ENCODE peak calls at places on chromosome 22, in six cellular contexts. One of them, this sample, is unnamed.

GRCh38 chr22:23392420-23393121 is 187.5 kb downstream of the IGLL1 start:
- DNase-seq in effector memory CD4-positive, alpha-beta T cell: no peak
- DNase-seq in ACHN: no peak
- DNase-seq in uterus: no peak
- DNase-seq in colonic mucosa: no peak
- DNase-seq in NCI-H1105 treated with DMSO at 0.1 percent for 48 hours: no peak
- DNase-seq in this sample: no peak

GRCh38 chr22:44363214-44363979 is 50.6 kb upstream of the SHISAL1 start:
- DNase-seq in effector memory CD4-positive, alpha-beta T cell: no peak
- DNase-seq in ACHN: peak
- DNase-seq in uterus: peak
- DNase-seq in colonic mucosa: peak
- DNase-seq in NCI-H1105 treated with DMSO at 0.1 percent for 48 hours: no peak
- DNase-seq in this sample: peak

GRCh38 chr22:44202261-44202789 is 21.6 kb downstream of the PARVG start:
- DNase-seq in effector memory CD4-positive, alpha-beta T cell: no peak
- DNase-seq in ACHN: no peak
- DNase-seq in uterus: no peak
- DNase-seq in colonic mucosa: no peak
- DNase-seq in NCI-H1105 treated with DMSO at 0.1 percent for 48 hours: no peak
- DNase-seq in this sample: no peak

GRCh38 chr22:36387914-36388864 is at the start of gene MYH9:
- DNase-seq in effector memory CD4-positive, alpha-beta T cell: peak
- DNase-seq in ACHN: peak
- DNase-seq in uterus: peak
- DNase-seq in colonic mucosa: peak
- DNase-seq in NCI-H1105 treated with DMSO at 0.1 percent for 48 hours: peak
- DNase-seq in this sample: peak

GRCh38 chr22:21102659-21103267 is 57.0 kb downstream of the LRRC74B start:
- DNase-seq in effector memory CD4-positive, alpha-beta T cell: peak
- DNase-seq in ACHN: peak
- DNase-seq in uterus: peak
- DNase-seq in colonic mucosa: peak
- DNase-seq in NCI-H1105 treated with DMSO at 0.1 percent for 48 hours: peak
- DNase-seq in this sample: peak

GRCh38 chr22:37968452-37969251 is 15.2 kb downstream of the POLR2F start:
- DNase-seq in effector memory CD4-positive, alpha-beta T cell: no peak
- DNase-seq in ACHN: no peak
- DNase-seq in uterus: no peak
- DNase-seq in colonic mucosa: no peak
- DNase-seq in NCI-H1105 treated with DMSO at 0.1 percent for 48 hours: no peak
- DNase-seq in this sample: no peak

GRCh38 chr22:40463727-40464126 is 93.3 kb downstream of the SGSM3 start:
- DNase-seq in effector memory CD4-positive, alpha-beta T cell: peak
- DNase-seq in ACHN: no peak
- DNase-seq in uterus: no peak
- DNase-seq in colonic mucosa: no peak
- DNase-seq in NCI-H1105 treated with DMSO at 0.1 percent for 48 hours: no peak
- DNase-seq in this sample: no peak

GRCh38 chr22:29291215-29291614 is 15.2 kb upstream of the GAS2L1 start:
- DNase-seq in effector memory CD4-positive, alpha-beta T cell: no peak
- DNase-seq in ACHN: no peak
- DNase-seq in uterus: no peak
- DNase-seq in colonic mucosa: no peak
- DNase-seq in NCI-H1105 treated with DMSO at 0.1 percent for 48 hours: no peak
- DNase-seq in this sample: no peak

GRCh38 chr22:44424867-44425351 is 73.1 kb downstream of the RTL6 start:
- DNase-seq in effector memory CD4-positive, alpha-beta T cell: no peak
- DNase-seq in ACHN: no peak
- DNase-seq in uterus: no peak
- DNase-seq in colonic mucosa: no peak
- DNase-seq in NCI-H1105 treated with DMSO at 0.1 percent for 48 hours: no peak
- DNase-seq in this sample: no peak

GRCh38 chr22:27662359-27663030 is 139.1 kb downstream of the MN1 start:
- DNase-seq in effector memory CD4-positive, alpha-beta T cell: no peak
- DNase-seq in ACHN: no peak
- DNase-seq in uterus: peak
- DNase-seq in colonic mucosa: peak
- DNase-seq in NCI-H1105 treated with DMSO at 0.1 percent for 48 hours: no peak
- DNase-seq in this sample: peak

GRCh38 chr22:25197335-25197734 is 2.3 kb upstream of the CRYBB3 start:
- DNase-seq in effector memory CD4-positive, alpha-beta T cell: no peak
- DNase-seq in ACHN: no peak
- DNase-seq in uterus: no peak
- DNase-seq in colonic mucosa: no peak
- DNase-seq in NCI-H1105 treated with DMSO at 0.1 percent for 48 hours: no peak
- DNase-seq in this sample: peak

GRCh38 chr22:29890760-29891159 is 7.8 kb downstream of the MTMR3 start:
- DNase-seq in effector memory CD4-positive, alpha-beta T cell: no peak
- DNase-seq in ACHN: no peak
- DNase-seq in uterus: no peak
- DNase-seq in colonic mucosa: no peak
- DNase-seq in NCI-H1105 treated with DMSO at 0.1 percent for 48 hours: no peak
- DNase-seq in this sample: no peak

GRCh38 chr22:25775501-25775900 is 33.5 kb downstream of the MYO18B start:
- DNase-seq in effector memory CD4-positive, alpha-beta T cell: no peak
- DNase-seq in ACHN: no peak
- DNase-seq in uterus: no peak
- DNase-seq in colonic mucosa: no peak
- DNase-seq in NCI-H1105 treated with DMSO at 0.1 percent for 48 hours: no peak
- DNase-seq in this sample: peak

GRCh38 chr22:23094260-23094659 is 23.9 kb downstream of the GNAZ start:
- DNase-seq in effector memory CD4-positive, alpha-beta T cell: no peak
- DNase-seq in ACHN: no peak
- DNase-seq in uterus: no peak
- DNase-seq in colonic mucosa: no peak
- DNase-seq in NCI-H1105 treated with DMSO at 0.1 percent for 48 hours: no peak
- DNase-seq in this sample: no peak

GRCh38 chr22:28051787-28052356 is 132.8 kb upstream of the PITPNB start:
- DNase-seq in effector memory CD4-positive, alpha-beta T cell: no peak
- DNase-seq in ACHN: peak
- DNase-seq in uterus: peak
- DNase-seq in colonic mucosa: peak
- DNase-seq in NCI-H1105 treated with DMSO at 0.1 percent for 48 hours: peak
- DNase-seq in this sample: peak

GRCh38 chr22:43639228-43639948 is 172.7 kb downstream of the EFCAB6 start:
- DNase-seq in effector memory CD4-positive, alpha-beta T cell: no peak
- DNase-seq in ACHN: no peak
- DNase-seq in uterus: no peak
- DNase-seq in colonic mucosa: no peak
- DNase-seq in NCI-H1105 treated with DMSO at 0.1 percent for 48 hours: no peak
- DNase-seq in this sample: no peak

GRCh38 chr22:31075961-31076360 is 5.2 kb upstream of the SMTN start:
- DNase-seq in effector memory CD4-positive, alpha-beta T cell: no peak
- DNase-seq in ACHN: no peak
- DNase-seq in uterus: peak
- DNase-seq in colonic mucosa: peak
- DNase-seq in NCI-H1105 treated with DMSO at 0.1 percent for 48 hours: no peak
- DNase-seq in this sample: no peak

GRCh38 chr22:50737728-50738648 is at the start of gene ACR:
- DNase-seq in effector memory CD4-positive, alpha-beta T cell: no peak
- DNase-seq in ACHN: no peak
- DNase-seq in uterus: no peak
- DNase-seq in colonic mucosa: peak
- DNase-seq in NCI-H1105 treated with DMSO at 0.1 percent for 48 hours: no peak
- DNase-seq in this sample: no peak

GRCh38 chr22:40694409-40694808 is 15.1 kb downstream of the MCHR1 start:
- DNase-seq in effector memory CD4-positive, alpha-beta T cell: no peak
- DNase-seq in ACHN: no peak
- DNase-seq in uterus: no peak
- DNase-seq in colonic mucosa: no peak
- DNase-seq in NCI-H1105 treated with DMSO at 0.1 percent for 48 hours: peak
- DNase-seq in this sample: no peak

GRCh38 chr22:34858026-34858425 is 207.9 kb upstream of the ISX start:
- DNase-seq in effector memory CD4-positive, alpha-beta T cell: no peak
- DNase-seq in ACHN: no peak
- DNase-seq in uterus: no peak
- DNase-seq in colonic mucosa: no peak
- DNase-seq in NCI-H1105 treated with DMSO at 0.1 percent for 48 hours: no peak
- DNase-seq in this sample: no peak

GRCh38 chr22:20656516-20656901 is 117.4 kb upstream of the SERPIND1 start:
- DNase-seq in effector memory CD4-positive, alpha-beta T cell: no peak
- DNase-seq in ACHN: no peak
- DNase-seq in uterus: no peak
- DNase-seq in colonic mucosa: no peak
- DNase-seq in NCI-H1105 treated with DMSO at 0.1 percent for 48 hours: no peak
- DNase-seq in this sample: no peak

GRCh38 chr22:47621253-47621652 is 858.8 kb downstream of the TBC1D22A start:
- DNase-seq in effector memory CD4-positive, alpha-beta T cell: no peak
- DNase-seq in ACHN: no peak
- DNase-seq in uterus: no peak
- DNase-seq in colonic mucosa: no peak
- DNase-seq in NCI-H1105 treated with DMSO at 0.1 percent for 48 hours: no peak
- DNase-seq in this sample: no peak

GRCh38 chr22:25076281-25076680 is 123.4 kb upstream of the CRYBB3 start:
- DNase-seq in effector memory CD4-positive, alpha-beta T cell: no peak
- DNase-seq in ACHN: no peak
- DNase-seq in uterus: no peak
- DNase-seq in colonic mucosa: no peak
- DNase-seq in NCI-H1105 treated with DMSO at 0.1 percent for 48 hours: no peak
- DNase-seq in this sample: no peak

GRCh38 chr22:46134111-46134705 is 16.1 kb upstream of the PPARA start:
- DNase-seq in effector memory CD4-positive, alpha-beta T cell: no peak
- DNase-seq in ACHN: no peak
- DNase-seq in uterus: peak
- DNase-seq in colonic mucosa: no peak
- DNase-seq in NCI-H1105 treated with DMSO at 0.1 percent for 48 hours: no peak
- DNase-seq in this sample: no peak

GRCh38 chr22:39955675-39956074 is 4.5 kb upstream of the TMA7B start:
- DNase-seq in effector memory CD4-positive, alpha-beta T cell: no peak
- DNase-seq in ACHN: no peak
- DNase-seq in uterus: no peak
- DNase-seq in colonic mucosa: no peak
- DNase-seq in NCI-H1105 treated with DMSO at 0.1 percent for 48 hours: no peak
- DNase-seq in this sample: no peak

GRCh38 chr22:19827341-19828034 is 27.2 kb downstream of the GNB1L start:
- DNase-seq in effector memory CD4-positive, alpha-beta T cell: no peak
- DNase-seq in ACHN: no peak
- DNase-seq in uterus: no peak
- DNase-seq in colonic mucosa: no peak
- DNase-seq in NCI-H1105 treated with DMSO at 0.1 percent for 48 hours: no peak
- DNase-seq in this sample: no peak

GRCh38 chr22:31723699-31724098 is 26.2 kb downstream of the PRR14L start:
- DNase-seq in effector memory CD4-positive, alpha-beta T cell: no peak
- DNase-seq in ACHN: no peak
- DNase-seq in uterus: no peak
- DNase-seq in colonic mucosa: no peak
- DNase-seq in NCI-H1105 treated with DMSO at 0.1 percent for 48 hours: no peak
- DNase-seq in this sample: no peak

GRCh38 chr22:27801616-27802388 is at the start of gene MN1:
- DNase-seq in effector memory CD4-positive, alpha-beta T cell: peak
- DNase-seq in ACHN: peak
- DNase-seq in uterus: no peak
- DNase-seq in colonic mucosa: peak
- DNase-seq in NCI-H1105 treated with DMSO at 0.1 percent for 48 hours: peak
- DNase-seq in this sample: peak

GRCh38 chr22:24302591-24302990 is 32.0 kb downstream of the SPECC1L start:
- DNase-seq in effector memory CD4-positive, alpha-beta T cell: no peak
- DNase-seq in ACHN: no peak
- DNase-seq in uterus: no peak
- DNase-seq in colonic mucosa: peak
- DNase-seq in NCI-H1105 treated with DMSO at 0.1 percent for 48 hours: no peak
- DNase-seq in this sample: no peak

GRCh38 chr22:48098936-48099245 is 1336.4 kb downstream of the TBC1D22A start:
- DNase-seq in effector memory CD4-positive, alpha-beta T cell: no peak
- DNase-seq in ACHN: no peak
- DNase-seq in uterus: peak
- DNase-seq in colonic mucosa: no peak
- DNase-seq in NCI-H1105 treated with DMSO at 0.1 percent for 48 hours: no peak
- DNase-seq in this sample: no peak

GRCh38 chr22:26573026-26573662 is 16.8 kb downstream of the TPST2 start:
- DNase-seq in effector memory CD4-positive, alpha-beta T cell: no peak
- DNase-seq in ACHN: no peak
- DNase-seq in uterus: no peak
- DNase-seq in colonic mucosa: no peak
- DNase-seq in NCI-H1105 treated with DMSO at 0.1 percent for 48 hours: no peak
- DNase-seq in this sample: no peak

GRCh38 chr22:47842119-47842518 is 1079.7 kb downstream of the TBC1D22A start:
- DNase-seq in effector memory CD4-positive, alpha-beta T cell: no peak
- DNase-seq in ACHN: no peak
- DNase-seq in uterus: no peak
- DNase-seq in colonic mucosa: no peak
- DNase-seq in NCI-H1105 treated with DMSO at 0.1 percent for 48 hours: no peak
- DNase-seq in this sample: no peak

GRCh38 chr22:21646608-21647590 is 4.8 kb downstream of the SDF2L1 start:
- DNase-seq in effector memory CD4-positive, alpha-beta T cell: peak
- DNase-seq in ACHN: peak
- DNase-seq in uterus: peak
- DNase-seq in colonic mucosa: peak
- DNase-seq in NCI-H1105 treated with DMSO at 0.1 percent for 48 hours: peak
- DNase-seq in this sample: peak

GRCh38 chr22:31789803-31790202 is 36.0 kb downstream of the DEPDC5 start:
- DNase-seq in effector memory CD4-positive, alpha-beta T cell: no peak
- DNase-seq in ACHN: no peak
- DNase-seq in uterus: no peak
- DNase-seq in colonic mucosa: no peak
- DNase-seq in NCI-H1105 treated with DMSO at 0.1 percent for 48 hours: no peak
- DNase-seq in this sample: no peak

This sample was measured in Caki2.